ENCODE peak calls at places on chromosomes 5 and 9, in nine cellular contexts. V is nephron progenitor cell, W is RWPE1, S is AG10803, G is fibroblast of lung, Q is A673, X is WERI-Rb-1, A is lower lobe of right lung, O is BJ. M is an unnamed sample.

GRCh38 chr5:36944607-36945225 is 68.1 kb downstream of the NIPBL start:
- DNase-seq in V (no peak), W (peak; percentile 8), S (peak; percentile 73), G (peak; percentile 84), Q (peak; percentile 80), X (no peak), A (no peak), O (no peak), M (no peak)

GRCh38 chr9:135320331-135320730 is 159.3 kb upstream of the PPP1R26 start:
- DNase-seq in V (no peak), W (no peak), S (no peak), G (no peak), Q (no peak), X (no peak), A (no peak), O (no peak), M (no peak)

GRCh38 chr5:190366-191035 is 794 bp upstream of the LRRC14B start:
- DNase-seq in V (no peak), W (no peak), S (no peak), G (no peak), Q (no peak), X (no peak), A (no peak), O (no peak), M (no peak)

GRCh38 chr5:112917453-112918005 is 4.5 kb downstream of the REEP5 start:
- DNase-seq in V (no peak), W (no peak), S (peak; percentile 55), G (peak; percentile 21), Q (peak; percentile 43), X (peak; percentile 57), A (no peak), O (no peak), M (peak; percentile 43)

GRCh38 chr9:118896356-118897000 is 472.8 kb downstream of the BRINP1 start:
- DNase-seq in V (no peak), W (no peak), S (no peak), G (no peak), Q (peak; percentile 4), X (no peak), A (no peak), O (no peak), M (no peak)

GRCh38 chr5:76608833-76609232 is 14.4 kb downstream of the F2RL2 start:
- DNase-seq in V (no peak), W (no peak), S (no peak), G (peak; percentile 75), Q (peak; percentile 63), X (no peak), A (no peak), O (no peak), M (no peak)

GRCh38 chr5:54570923-54571322 is 53.4 kb downstream of the SNX18 start:
- DNase-seq in V (no peak), W (peak; percentile 13), S (peak; percentile 71), G (peak; percentile 78), Q (no peak), X (no peak), A (no peak), O (no peak), M (no peak)

GRCh38 chr9:121773286-121773953 is 122.0 kb downstream of the DAB2IP start:
- DNase-seq in V (no peak), W (no peak), S (no peak), G (no peak), Q (no peak), X (no peak), A (no peak), O (no peak), M (peak; percentile 4)

GRCh38 chr5:159409801-159410200 is 79.5 kb upstream of the IL12B start:
- DNase-seq in V (no peak), W (no peak), S (no peak), G (no peak), Q (no peak), X (no peak), A (no peak), O (no peak), M (no peak)

GRCh38 chr9:115759411-115759810 is 394.2 kb upstream of the PAPPA start:
- DNase-seq in V (no peak), W (no peak), S (peak; percentile 22), G (no peak), Q (no peak), X (no peak), A (no peak), O (no peak), M (no peak)

GRCh38 chr5:149962040-149962439 is 1.5 kb downstream of the SLC26A2 start:
- DNase-seq in V (no peak), W (peak; percentile 70), S (peak; percentile 57), G (peak; percentile 80), Q (peak; percentile 78), X (no peak), A (no peak), O (no peak), M (peak; percentile 17)
- TF ChIP-seq CTCF in V (peak; percentile 33), W (peak; percentile 77), S (peak; percentile 65), G (peak; percentile 74), Q (peak; percentile 60), X (peak; percentile 36), A (peak; percentile 43), O (peak; percentile 66), M (peak; percentile 65)

DNA sequence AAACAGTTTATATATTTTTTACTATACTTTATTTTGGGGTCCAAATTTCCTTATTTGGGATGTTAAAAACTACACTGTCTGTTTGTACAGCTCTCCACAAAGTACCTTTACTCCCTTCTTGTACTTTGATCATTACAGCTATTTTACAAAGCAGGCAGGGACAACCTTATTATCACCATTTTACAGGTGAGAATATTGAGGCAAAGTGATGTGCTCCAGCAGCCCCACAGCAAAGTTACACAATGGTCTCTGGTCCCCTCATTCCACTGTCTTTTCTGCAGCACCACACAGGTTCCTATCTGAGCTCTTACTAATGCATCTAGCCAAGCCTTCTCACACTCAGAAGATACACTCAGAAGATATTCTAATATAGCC is 457.3 kb downstream of the RASEF start:
- DNase-seq in V (no peak), W (no peak), S (no peak), G (no peak), Q (no peak), X (no peak), A (no peak), O (no peak), M (no peak)
- TF ChIP-seq CTCF in V (no peak), W (no peak), S (no peak), G (no peak), Q (no peak), X (no peak), A (no peak), O (no peak), M (no peak)

GRCh38 chr9:107242073-107243063 is 40.7 kb upstream of the RAD23B start:
- DNase-seq in V (no peak), W (no peak), S (peak; percentile 65), G (peak; percentile 48), Q (no peak), X (no peak), A (no peak), O (no peak), M (no peak)

GRCh38 chr9:107235765-107236442 is 47.2 kb upstream of the RAD23B start:
- DNase-seq in V (no peak), W (no peak), S (no peak), G (no peak), Q (no peak), X (no peak), A (no peak), O (no peak), M (no peak)

GRCh38 chr9:107237873-107238272 is 45.2 kb upstream of the RAD23B start:
- DNase-seq in V (no peak), W (no peak), S (no peak), G (no peak), Q (no peak), X (no peak), A (no peak), O (no peak), M (no peak)

GRCh38 chr9:107240260-107240659 is 42.8 kb upstream of the RAD23B start:
- DNase-seq in V (no peak), W (no peak), S (no peak), G (no peak), Q (no peak), X (peak; percentile 21), A (no peak), O (no peak), M (no peak)

DNA sequence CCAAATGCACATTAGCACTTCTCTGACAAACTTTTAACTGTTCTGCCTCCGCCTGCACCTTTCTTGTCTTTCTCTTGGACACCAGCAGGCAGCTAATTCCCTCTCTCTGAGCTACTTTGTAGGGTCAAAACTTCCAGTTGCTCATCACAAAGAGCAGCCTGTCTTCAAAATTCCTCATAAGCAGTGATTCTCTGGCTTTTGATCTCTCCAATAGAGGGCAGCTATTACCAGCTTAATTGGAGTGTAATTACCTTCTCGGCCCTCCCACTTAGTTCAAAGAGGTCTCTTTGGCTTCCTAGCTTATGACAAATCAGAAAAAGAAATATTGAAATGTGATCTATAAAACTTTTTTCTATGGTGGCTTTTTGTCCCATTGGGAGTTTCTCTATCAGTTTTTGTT is 43.6 kb upstream of the RAD23B start:
- DNase-seq in V (no peak), W (peak; percentile 72), S (no peak), G (peak; percentile 63), Q (peak; percentile 17), X (no peak), A (no peak), O (no peak), M (no peak)
- TF ChIP-seq CTCF in V (no peak), W (peak; percentile 43), S (peak; percentile 35), G (peak; percentile 48), Q (peak; percentile 25), X (peak; percentile 19), A (peak; percentile 43), O (no peak), M (peak; percentile 24)

GRCh38 chr5:4079881-4080280 is 484.2 kb downstream of the IRX1 start:
- DNase-seq in V (no peak), W (no peak), S (no peak), G (no peak), Q (no peak), X (no peak), A (no peak), O (no peak), M (no peak)

GRCh38 chr5:4080370-4080769 is 484.7 kb downstream of the IRX1 start:
- DNase-seq in V (no peak), W (no peak), S (no peak), G (no peak), Q (no peak), X (no peak), A (no peak), O (no peak), M (no peak)

GRCh38 chr5:4083591-4084337 is 488.1 kb downstream of the IRX1 start:
- DNase-seq in V (no peak), W (peak; percentile 34), S (no peak), G (no peak), Q (no peak), X (no peak), A (no peak), O (no peak), M (no peak)

GRCh38 chr5:4082966-4083564 is 487.4 kb downstream of the IRX1 start:
- DNase-seq in V (no peak), W (peak; percentile 21), S (no peak), G (no peak), Q (no peak), X (no peak), A (no peak), O (no peak), M (no peak)

DNA sequence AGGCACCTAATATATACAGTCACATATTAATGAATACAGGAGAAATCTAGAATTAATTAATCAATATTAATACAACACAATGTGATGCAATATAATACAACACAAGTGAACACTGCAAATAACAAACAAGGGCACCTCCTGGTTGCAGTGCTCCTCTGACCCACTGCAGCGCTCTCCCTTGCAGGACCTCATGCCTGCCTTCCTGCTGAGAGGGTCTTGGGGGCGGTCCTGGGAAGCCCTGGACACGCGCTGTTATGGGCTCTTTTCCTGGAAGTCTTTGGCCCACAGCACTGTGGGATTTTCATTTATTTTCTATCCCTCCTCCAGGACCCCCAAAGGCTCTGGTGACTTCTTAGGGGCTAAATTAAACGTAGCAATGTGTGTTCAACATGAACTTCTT is 485.8 kb downstream of the IRX1 start:
- DNase-seq in V (no peak), W (no peak), S (no peak), G (no peak), Q (no peak), X (no peak), A (no peak), O (no peak), M (no peak)
- TF ChIP-seq CTCF in V (no peak), W (no peak), S (no peak), G (no peak), Q (no peak), X (no peak), A (no peak), O (no peak), M (no peak)

M was measured in BE2C.